ENCODE peak calls at places on chromosomes 4 and X, in six cellular contexts. One of them, this sample, is unnamed.

GRCh38 chr4:27043200-27043599 is 182.6 kb downstream of the STIM2 start:
- DNase-seq in mammary epithelial cell: no peak
- DNase-seq in Peyer's patch: no peak
- DNase-seq in mucosa of descending colon: no peak
- DNase-seq in effector memory CD4-positive, alpha-beta T cell: no peak
- DNase-seq in NT2/D1: no peak
- DNase-seq in this sample: no peak

GRCh38 chrX:68681443-68681941 is 34.0 kb downstream of the STARD8 start:
- DNase-seq in mucosa of descending colon: no peak
- DNase-seq in effector memory CD4-positive, alpha-beta T cell: no peak
- DNase-seq in NT2/D1: no peak
- DNase-seq in mammary epithelial cell: peak; percentile 9
- DNase-seq in Peyer's patch: no peak
- DNase-seq in this sample: no peak

GRCh38 chr4:1043658-1044468 is 32.4 kb downstream of the FGFRL1 start:
- DNase-seq in mucosa of descending colon: peak; percentile 87
- DNase-seq in NT2/D1: peak; percentile 71
- DNase-seq in Peyer's patch: peak; percentile 46
- DNase-seq in effector memory CD4-positive, alpha-beta T cell: no peak
- DNase-seq in mammary epithelial cell: peak; percentile 99
- DNase-seq in this sample: peak; percentile 93

GRCh38 chr4:106869551-106869950 is 166.6 kb downstream of the DKK2 start:
- DNase-seq in Peyer's patch: no peak
- DNase-seq in mucosa of descending colon: no peak
- DNase-seq in effector memory CD4-positive, alpha-beta T cell: no peak
- DNase-seq in mammary epithelial cell: peak; percentile 72
- DNase-seq in NT2/D1: no peak
- DNase-seq in this sample: no peak

GRCh38 chrX:108537005-108537404 is 97.4 kb downstream of the COL4A5 start:
- DNase-seq in effector memory CD4-positive, alpha-beta T cell: no peak
- DNase-seq in NT2/D1: no peak
- DNase-seq in mammary epithelial cell: peak; percentile 29
- DNase-seq in Peyer's patch: no peak
- DNase-seq in mucosa of descending colon: no peak
- DNase-seq in this sample: peak; percentile 13

GRCh38 chr4:1347410-1347864 is 429 bp downstream of the UVSSA start:
- DNase-seq in NT2/D1: peak; percentile 23
- DNase-seq in Peyer's patch: peak; percentile 52
- DNase-seq in mammary epithelial cell: peak; percentile 73
- DNase-seq in effector memory CD4-positive, alpha-beta T cell: no peak
- DNase-seq in mucosa of descending colon: peak; percentile 86
- DNase-seq in this sample: no peak

GRCh38 chr4:76569225-76569624 is 134.2 kb downstream of the SHROOM3 start:
- DNase-seq in NT2/D1: no peak
- DNase-seq in mucosa of descending colon: no peak
- DNase-seq in Peyer's patch: no peak
- DNase-seq in mammary epithelial cell: no peak
- DNase-seq in effector memory CD4-positive, alpha-beta T cell: no peak
- DNase-seq in this sample: no peak

GRCh38 chr4:149291463-149291862 is 524.2 kb downstream of the IQCM start:
- DNase-seq in mammary epithelial cell: no peak
- DNase-seq in Peyer's patch: no peak
- DNase-seq in effector memory CD4-positive, alpha-beta T cell: no peak
- DNase-seq in mucosa of descending colon: no peak
- DNase-seq in NT2/D1: no peak
- DNase-seq in this sample: no peak

GRCh38 chrX:41276661-41277506 is 57.1 kb upstream of the DDX3X start:
- DNase-seq in NT2/D1: no peak
- DNase-seq in effector memory CD4-positive, alpha-beta T cell: no peak
- DNase-seq in mucosa of descending colon: no peak
- DNase-seq in mammary epithelial cell: no peak
- DNase-seq in Peyer's patch: peak; percentile 17
- DNase-seq in this sample: no peak

GRCh38 chr4:137075586-137075985 is 456.7 kb downstream of the PCDH18 start:
- DNase-seq in mucosa of descending colon: no peak
- DNase-seq in Peyer's patch: no peak
- DNase-seq in effector memory CD4-positive, alpha-beta T cell: no peak
- DNase-seq in mammary epithelial cell: no peak
- DNase-seq in NT2/D1: no peak
- DNase-seq in this sample: no peak

GRCh38 chr4:151153585-151153984 is 54.2 kb downstream of the RPS3A start:
- DNase-seq in mammary epithelial cell: no peak
- DNase-seq in Peyer's patch: no peak
- DNase-seq in mucosa of descending colon: no peak
- DNase-seq in effector memory CD4-positive, alpha-beta T cell: no peak
- DNase-seq in NT2/D1: no peak
- DNase-seq in this sample: no peak

GRCh38 chrX:155148724-155149537 is 67.3 kb upstream of the VBP1 start:
- DNase-seq in mammary epithelial cell: peak; percentile 12
- DNase-seq in Peyer's patch: no peak
- DNase-seq in effector memory CD4-positive, alpha-beta T cell: no peak
- DNase-seq in NT2/D1: peak; percentile 3
- DNase-seq in mucosa of descending colon: no peak
- DNase-seq in this sample: no peak

DNA sequence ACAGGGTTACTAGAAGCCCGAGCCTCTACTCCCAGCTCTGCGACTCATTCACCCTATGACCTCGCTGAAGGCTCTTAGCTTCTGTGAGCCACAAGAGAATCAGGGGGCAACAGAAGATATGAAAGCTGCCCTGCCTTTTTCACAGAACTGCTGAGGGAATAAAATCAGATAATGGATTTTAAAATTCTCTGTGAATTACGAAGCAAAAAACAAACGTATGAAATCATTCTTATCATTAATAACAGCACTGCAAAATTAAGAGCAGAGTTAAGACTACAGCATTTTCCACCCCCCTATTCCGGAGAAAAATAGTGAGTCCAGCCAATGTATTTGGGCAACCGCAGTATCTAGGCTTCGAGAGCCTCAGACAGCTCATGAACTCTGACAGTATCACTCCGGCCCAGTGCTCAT is 33.5 kb downstream of the AFAP1 start:
- DNase-seq in Peyer's patch: no peak
- DNase-seq in NT2/D1: no peak
- DNase-seq in mucosa of descending colon: no peak
- DNase-seq in mammary epithelial cell: no peak
- DNase-seq in effector memory CD4-positive, alpha-beta T cell: no peak
- DNase-seq in this sample: no peak
- H3K4me3 ChIP-seq in Peyer's patch: no peak overlapping the region
- H3K4me3 ChIP-seq in NT2/D1: no peak overlapping the region
- H3K4me3 ChIP-seq in mucosa of descending colon: no peak overlapping the region
- H3K4me3 ChIP-seq in mammary epithelial cell: no peak overlapping the region
- H3K4me3 ChIP-seq in effector memory CD4-positive, alpha-beta T cell: no peak overlapping the region
- H3K4me3 ChIP-seq in this sample: no peak overlapping the region

GRCh38 chrX:623599-624323 is 6.8 kb upstream of the SHOX start:
- DNase-seq in mucosa of descending colon: no peak
- DNase-seq in NT2/D1: no peak
- DNase-seq in effector memory CD4-positive, alpha-beta T cell: no peak
- DNase-seq in mammary epithelial cell: no peak
- DNase-seq in Peyer's patch: no peak
- DNase-seq in this sample: no peak
- H3K4me3 ChIP-seq in mucosa of descending colon: no peak overlapping the region
- H3K4me3 ChIP-seq in NT2/D1: peak overlapping the region; percentile 13
- H3K4me3 ChIP-seq in effector memory CD4-positive, alpha-beta T cell: no peak overlapping the region
- H3K4me3 ChIP-seq in mammary epithelial cell: no peak overlapping the region
- H3K4me3 ChIP-seq in Peyer's patch: no peak overlapping the region
- H3K4me3 ChIP-seq in this sample: no peak overlapping the region

GRCh38 chr4:89245459-89245858 is 62.1 kb downstream of the GPRIN3 start:
- DNase-seq in mucosa of descending colon: no peak
- DNase-seq in Peyer's patch: no peak
- DNase-seq in mammary epithelial cell: no peak
- DNase-seq in effector memory CD4-positive, alpha-beta T cell: no peak
- DNase-seq in NT2/D1: no peak
- DNase-seq in this sample: no peak

GRCh38 chr4:89249313-89249712 is 58.3 kb downstream of the GPRIN3 start:
- DNase-seq in effector memory CD4-positive, alpha-beta T cell: no peak
- DNase-seq in Peyer's patch: no peak
- DNase-seq in mammary epithelial cell: no peak
- DNase-seq in mucosa of descending colon: no peak
- DNase-seq in NT2/D1: no peak
- DNase-seq in this sample: no peak

GRCh38 chr4:89248879-89249281 is 58.7 kb downstream of the GPRIN3 start:
- DNase-seq in NT2/D1: no peak
- DNase-seq in effector memory CD4-positive, alpha-beta T cell: no peak
- DNase-seq in Peyer's patch: no peak
- DNase-seq in mucosa of descending colon: no peak
- DNase-seq in mammary epithelial cell: peak; percentile 37
- DNase-seq in this sample: no peak

GRCh38 chr4:89249716-89250361 is 57.8 kb downstream of the GPRIN3 start:
- DNase-seq in NT2/D1: no peak
- DNase-seq in mammary epithelial cell: no peak
- DNase-seq in Peyer's patch: no peak
- DNase-seq in mucosa of descending colon: no peak
- DNase-seq in effector memory CD4-positive, alpha-beta T cell: no peak
- DNase-seq in this sample: no peak

DNA sequence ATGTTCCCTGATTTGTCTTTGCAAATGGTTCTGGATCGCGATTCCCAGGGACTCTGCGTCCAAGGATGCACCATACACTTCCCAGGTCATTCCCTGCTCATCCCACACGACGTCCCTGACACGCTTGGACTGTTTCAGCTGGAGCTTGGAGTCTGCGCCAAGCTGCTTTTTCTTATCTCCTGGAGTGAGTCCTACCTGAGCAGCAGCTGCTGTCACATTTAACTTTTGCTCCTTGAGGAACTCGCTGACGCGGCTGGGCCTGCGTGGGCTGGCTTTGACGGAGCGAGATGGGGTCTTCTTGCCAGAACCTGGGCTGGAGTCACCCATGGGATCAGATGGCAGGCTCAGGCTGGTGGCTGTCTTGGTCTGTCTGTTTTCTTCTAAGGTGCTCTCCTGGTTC is 59.6 kb downstream of the GPRIN3 start:
- DNase-seq in mucosa of descending colon: no peak
- DNase-seq in Peyer's patch: no peak
- DNase-seq in mammary epithelial cell: no peak
- DNase-seq in NT2/D1: no peak
- DNase-seq in effector memory CD4-positive, alpha-beta T cell: no peak
- DNase-seq in this sample: no peak
- H3K4me3 ChIP-seq in mucosa of descending colon: no peak overlapping the region
- H3K4me3 ChIP-seq in Peyer's patch: no peak overlapping the region
- H3K4me3 ChIP-seq in mammary epithelial cell: no peak overlapping the region
- H3K4me3 ChIP-seq in NT2/D1: no peak overlapping the region
- H3K4me3 ChIP-seq in effector memory CD4-positive, alpha-beta T cell: no peak overlapping the region
- H3K4me3 ChIP-seq in this sample: no peak overlapping the region

GRCh38 chr4:88527787-88528186 is 4.2 kb upstream of the PYURF start:
- DNase-seq in effector memory CD4-positive, alpha-beta T cell: no peak
- DNase-seq in NT2/D1: no peak
- DNase-seq in mammary epithelial cell: no peak
- DNase-seq in Peyer's patch: no peak
- DNase-seq in mucosa of descending colon: no peak
- DNase-seq in this sample: no peak
- H3K4me3 ChIP-seq in effector memory CD4-positive, alpha-beta T cell: no peak overlapping the region
- H3K4me3 ChIP-seq in NT2/D1: no peak overlapping the region
- H3K4me3 ChIP-seq in mammary epithelial cell: no peak overlapping the region
- H3K4me3 ChIP-seq in Peyer's patch: no peak overlapping the region
- H3K4me3 ChIP-seq in mucosa of descending colon: no peak overlapping the region
- H3K4me3 ChIP-seq in this sample: no peak overlapping the region

GRCh38 chr4:112651641-112652040 is 14.7 kb downstream of the LARP7 start:
- DNase-seq in mammary epithelial cell: no peak
- DNase-seq in NT2/D1: no peak
- DNase-seq in mucosa of descending colon: no peak
- DNase-seq in Peyer's patch: no peak
- DNase-seq in effector memory CD4-positive, alpha-beta T cell: no peak
- DNase-seq in this sample: no peak
- H3K4me3 ChIP-seq in mammary epithelial cell: no peak overlapping the region
- H3K4me3 ChIP-seq in NT2/D1: peak overlapping the region; percentile 3
- H3K4me3 ChIP-seq in mucosa of descending colon: no peak overlapping the region
- H3K4me3 ChIP-seq in Peyer's patch: no peak overlapping the region
- H3K4me3 ChIP-seq in effector memory CD4-positive, alpha-beta T cell: no peak overlapping the region
- H3K4me3 ChIP-seq in this sample: no peak overlapping the region

GRCh38 chr4:55793479-55793878 is 26.1 kb upstream of the EXOC1L start:
- DNase-seq in mammary epithelial cell: no peak
- DNase-seq in NT2/D1: no peak
- DNase-seq in mucosa of descending colon: no peak
- DNase-seq in effector memory CD4-positive, alpha-beta T cell: no peak
- DNase-seq in Peyer's patch: no peak
- DNase-seq in this sample: no peak
- H3K4me3 ChIP-seq in mammary epithelial cell: no peak overlapping the region
- H3K4me3 ChIP-seq in NT2/D1: no peak overlapping the region
- H3K4me3 ChIP-seq in mucosa of descending colon: no peak overlapping the region
- H3K4me3 ChIP-seq in effector memory CD4-positive, alpha-beta T cell: no peak overlapping the region
- H3K4me3 ChIP-seq in Peyer's patch: no peak overlapping the region
- H3K4me3 ChIP-seq in this sample: no peak overlapping the region